ENCODE peak calls at places on chromosomes 7 and 10, in ten cellular contexts. H, D, P, U, Z, K, V, A, Q and N are unnamed samples.

GRCh38 chr7:11300231-11300630 is 326.6 kb downstream of the PHF14 start:
- DNase-seq in P (no peak), H (no peak), U (no peak), Z (no peak), V (no peak), D (no peak), K (no peak), Q (no peak), A (no peak), N (no peak)

GRCh38 chr10:35667971-35668370 is 25.9 kb upstream of the FZD8 start:
- DNase-seq in U (no peak), Z (no peak), V (no peak), A (no peak), P (no peak), H (no peak), Q (no peak), D (no peak), K (no peak), N (no peak)

GRCh38 chr7:130275826-130276291 is 9.2 kb downstream of the CPA2 start:
- DNase-seq in Z (no peak), H (no peak), V (no peak), A (peak; percentile 25), K (peak; percentile 86), D (no peak), Q (no peak), U (no peak), P (no peak), N (no peak)

GRCh38 chr10:122331100-122331499 is 43.4 kb upstream of the PLEKHA1 start:
- DNase-seq in U (no peak), H (no peak), D (peak; percentile 10), Q (no peak), A (no peak), V (no peak), K (no peak), Z (no peak), P (no peak), N (no peak)

GRCh38 chr7:68706291-68706690 is 892.0 kb upstream of the AUTS2 start:
- DNase-seq in U (peak; percentile 93), D (no peak), H (peak; percentile 96), A (no peak), K (peak; percentile 98), V (no peak), Q (no peak), Z (peak; percentile 90), P (no peak), N (no peak)

GRCh38 chr7:34282271-34282670 is 375.7 kb upstream of the NPSR1 start:
- DNase-seq in Q (no peak), D (no peak), V (no peak), H (no peak), Z (peak; percentile 13), U (no peak), K (peak; percentile 38), A (no peak), P (no peak), N (no peak)

GRCh38 chr7:89927762-89928161 is 226.5 kb upstream of the STEAP1 start:
- DNase-seq in A (no peak), U (no peak), Z (no peak), K (no peak), P (no peak), Q (no peak), V (no peak), D (no peak), H (no peak), N (no peak)

GRCh38 chr10:81215498-81215897 is 659.5 kb upstream of the NRG3 start:
- DNase-seq in P (no peak), U (no peak), A (no peak), V (no peak), Q (no peak), K (no peak), D (no peak), H (peak; percentile 0), Z (peak; percentile 65), N (no peak)

GRCh38 chr7:116530107-116530820 is 5.4 kb downstream of the CAV1 start:
- DNase-seq in V (no peak), D (no peak), P (no peak), K (no peak), U (no peak), A (no peak), Z (peak; percentile 30), Q (no peak), H (no peak), N (no peak)

GRCh38 chr10:127990846-127991542 is 84.1 kb downstream of the PTPRE start:
- DNase-seq in Q (peak; percentile 7), D (no peak), Z (peak; percentile 91), H (peak; percentile 94), P (no peak), U (peak; percentile 86), V (no peak), A (peak; percentile 53), K (peak; percentile 98), N (peak; percentile 97)

GRCh38 chr7:155764432-155764798 is 47.8 kb downstream of the SHH start:
- DNase-seq in V (no peak), U (no peak), Q (no peak), H (no peak), P (no peak), Z (no peak), D (no peak), A (no peak), K (no peak), N (no peak)

GRCh38 chr10:77707570-77707969 is 70.0 kb upstream of the KCNMA1 start:
- DNase-seq in D (no peak), A (no peak), P (no peak), V (no peak), K (no peak), Z (no peak), U (no peak), H (no peak), Q (no peak), N (no peak)

GRCh38 chr10:132626019-132626760 is 88.6 kb downstream of the INPP5A start:
- DNase-seq in A (no peak), K (no peak), V (peak; percentile 12), D (no peak), H (no peak), Q (no peak), P (no peak), Z (no peak), U (no peak), N (no peak)

GRCh38 chr7:140426130-140426529 is 22.3 kb downstream of the RAB19 start:
- DNase-seq in D (no peak), V (no peak), H (no peak), P (no peak), A (no peak), U (no peak), Q (no peak), Z (no peak), K (no peak), N (no peak)

GRCh38 chr7:17706734-17707133 is 233.6 kb downstream of the SNX13 start:
- DNase-seq in A (peak; percentile 77), P (peak; percentile 49), Q (no peak), V (no peak), U (peak; percentile 78), H (peak; percentile 76), K (peak; percentile 45), D (no peak), Z (peak; percentile 85), N (peak; percentile 73)

GRCh38 chr7:124310934-124311390 is 278.1 kb upstream of the TMEM229A start:
- DNase-seq in Z (no peak), P (no peak), K (no peak), A (no peak), Q (no peak), H (no peak), V (no peak), D (no peak), U (no peak), N (peak; percentile 23)

GRCh38 chr10:131975003-131975402 is 6.7 kb downstream of the BNIP3 start:
- DNase-seq in U (no peak), H (no peak), V (no peak), D (no peak), Z (no peak), K (no peak), Q (no peak), A (no peak), P (no peak), N (no peak)

GRCh38 chr7:18610331-18610948 is 114.9 kb downstream of the HDAC9 start:
- DNase-seq in D (no peak), H (peak; percentile 19), V (no peak), Z (peak; percentile 53), A (peak; percentile 60), P (peak; percentile 25), Q (no peak), K (peak; percentile 2), U (peak; percentile 46), N (peak; percentile 36)

DNA sequence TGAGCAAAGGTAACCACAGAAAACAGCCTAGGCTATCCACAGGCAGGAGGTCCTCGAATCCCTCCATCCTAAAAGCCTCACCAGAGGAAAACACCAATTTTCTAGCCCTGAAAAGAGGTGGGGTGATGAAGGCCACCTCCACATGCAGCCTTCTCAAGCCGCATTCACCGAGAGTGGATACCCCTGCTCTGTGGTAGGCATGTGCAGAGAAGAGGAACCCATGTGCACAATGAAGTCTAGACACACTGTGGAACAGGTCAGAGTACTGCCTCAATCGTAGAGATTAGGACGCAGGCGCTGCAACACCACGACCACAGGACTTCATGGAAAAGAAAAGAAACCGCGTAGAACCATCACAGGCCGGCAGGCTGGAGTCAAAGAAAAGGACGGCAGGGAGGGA is 38.8 kb downstream of the GRB10 start:
- DNase-seq in V (no peak), K (no peak), Q (no peak), H (no peak), U (no peak), P (no peak), Z (no peak), D (no peak), A (no peak), N (no peak)
- TF ChIP-seq CTCF in V (no peak), K (no peak), Q (no peak), H (no peak), U (no peak), P (no peak), Z (no peak), D (no peak), A (no peak), N (no peak)

GRCh38 chr7:101538596-101539459 is 90.3 kb downstream of the MYL10 start:
- DNase-seq in Q (peak; percentile 38), V (peak; percentile 52), H (peak; percentile 34), P (peak; percentile 79), A (peak; percentile 62), K (no peak), U (peak; percentile 24), D (peak; percentile 84), Z (peak; percentile 55), N (peak; percentile 12)
- TF ChIP-seq CTCF in Q (peak; percentile 80), V (peak; percentile 84), H (peak; percentile 94), P (peak; percentile 60), A (peak; percentile 90), K (peak; percentile 61), U (peak; percentile 73), D (peak; percentile 96), Z (peak; percentile 94), N (peak; percentile 87)

DNA sequence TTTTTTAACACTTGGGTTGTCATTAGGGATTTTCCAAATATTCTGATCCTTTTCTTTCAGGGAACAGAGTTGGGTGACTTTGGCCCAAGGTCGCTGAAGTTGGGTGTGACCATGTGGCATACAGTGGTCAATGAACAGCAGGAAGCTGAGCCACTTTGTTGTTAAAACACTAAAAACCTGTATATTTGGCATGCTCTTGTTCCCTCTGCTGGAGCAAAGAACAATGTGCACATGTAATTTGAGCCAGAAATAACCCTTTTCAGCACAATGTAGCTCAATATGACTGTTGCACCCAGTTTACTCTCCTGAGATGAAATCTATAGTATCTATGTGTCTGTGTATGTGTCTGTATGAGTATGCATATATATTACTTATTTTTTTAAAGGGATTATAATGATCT is 74.9 kb downstream of the ADCYAP1R1 start:
- DNase-seq in V (no peak), D (no peak), H (peak; percentile 20), Z (peak; percentile 37), K (peak; percentile 12), U (peak; percentile 38), P (no peak), Q (no peak), A (peak; percentile 43), N (peak; percentile 7)
- TF ChIP-seq CTCF in V (no peak), D (peak; percentile 62), H (peak; percentile 41), Z (peak; percentile 46), K (peak; percentile 53), U (peak; percentile 37), P (peak; percentile 60), Q (no peak), A (peak; percentile 59), N (no peak)

GRCh38 chr7:96322847-96323461 is 1.1 kb upstream of the SLC25A13 start:
- DNase-seq in Z (no peak), K (no peak), U (no peak), D (no peak), P (no peak), Q (no peak), V (no peak), A (no peak), H (no peak), N (peak; percentile 25)
- TF ChIP-seq CTCF in Z (no peak), K (no peak), U (no peak), D (no peak), P (no peak), Q (no peak), V (no peak), A (no peak), H (no peak), N (no peak)